ENCODE peak calls at places on chromosomes 16 and 17, in seven cellular contexts. C is ovary, T is lung, B is trophoblast cell, I is thoracic aorta, A is cardiac muscle cell, X is ascending aorta. O is an unnamed sample.
A peak's percentile ranks its signal among the peaks of the same experiment; 100 is the strongest.

GRCh38 chr17:6948562-6948961 is 47.3 kb upstream of the ALOX12 start:
- DNase-seq in A (no peak), B (no peak), I (no peak), X (no peak), T (no peak), C (no peak), O (no peak)

GRCh38 chr17:80859004-80859941 is 132.4 kb upstream of the CHMP6 start:
- DNase-seq in B (no peak), T (peak; percentile 54), A (peak; percentile 88), C (peak; percentile 85), I (peak; percentile 28), X (peak; percentile 23), O (no peak)

GRCh38 chr17:81553616-81554181 is 1.5 kb upstream of the FAAP100 start:
- DNase-seq in I (no peak), X (no peak), A (peak; percentile 95), B (no peak), C (peak; percentile 70), T (no peak), O (peak; percentile 62)

GRCh38 chr16:46650224-46650623 is 29.0 kb upstream of the SHCBP1 start:
- DNase-seq in I (no peak), B (peak; percentile 76), X (no peak), C (no peak), T (no peak), A (peak; percentile 52), O (no peak)

GRCh38 chr16:89386337-89386736 is 104.0 kb downstream of the ANKRD11 start:
- DNase-seq in A (no peak), C (no peak), B (no peak), I (no peak), T (no peak), X (no peak), O (no peak)

GRCh38 chr16:51337662-51338061 is 186.6 kb upstream of the SALL1 start:
- DNase-seq in I (no peak), T (no peak), C (no peak), B (no peak), X (no peak), A (no peak), O (no peak)

GRCh38 chr16:10629592-10629963 is 49.2 kb upstream of the EMP2 start:
- DNase-seq in A (no peak), C (no peak), I (no peak), T (no peak), X (no peak), B (no peak), O (no peak)

GRCh38 chr16:50580180-50580771 is 32.1 kb downstream of the NKD1 start:
- DNase-seq in C (no peak), T (no peak), I (no peak), X (no peak), B (no peak), A (no peak), O (no peak)

GRCh38 chr17:64378890-64379354 is 11.7 kb downstream of the PECAM1 start:
- DNase-seq in B (no peak), A (no peak), T (no peak), X (no peak), I (no peak), C (no peak), O (no peak)

GRCh38 chr17:16933317-16934132 is 38.4 kb downstream of the TNFRSF13B start:
- DNase-seq in I (no peak), T (no peak), X (no peak), A (no peak), B (no peak), C (no peak), O (no peak)

DNA sequence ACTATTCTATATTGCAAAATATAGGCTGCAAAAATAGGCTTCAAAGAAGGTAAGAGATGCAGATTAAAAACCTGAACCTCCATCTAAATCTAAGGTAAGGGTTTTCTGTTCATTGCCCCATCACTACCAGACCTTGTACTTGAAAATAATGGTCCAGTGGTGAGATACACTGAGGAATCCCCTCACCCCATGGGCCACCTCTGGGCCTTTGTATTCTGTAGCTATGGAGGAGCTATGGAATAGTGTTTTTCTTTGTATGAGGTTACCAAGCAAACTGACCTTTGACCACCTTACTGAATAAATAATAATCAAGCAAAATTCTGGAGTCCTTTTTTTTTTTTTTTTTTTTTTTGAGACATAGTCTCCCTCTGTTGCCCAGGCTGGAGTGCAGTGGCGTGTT is 4.8 kb upstream of the UBE2Z start:
- DNase-seq in I (no peak), C (no peak), A (no peak), B (no peak), X (no peak), T (no peak), O (no peak)
- H3K4me1 ChIP-seq in I (peaks cover 4% of the 10 kb centered on the region), C (no peaks in the 10 kb centered on the region), A (peaks cover 4% of the 10 kb centered on the region), B (no peaks in the 10 kb centered on the region), X (peaks cover 7% of the 10 kb centered on the region), T (no peaks in the 10 kb centered on the region), O (peaks cover 4% of the 10 kb centered on the region)

DNA sequence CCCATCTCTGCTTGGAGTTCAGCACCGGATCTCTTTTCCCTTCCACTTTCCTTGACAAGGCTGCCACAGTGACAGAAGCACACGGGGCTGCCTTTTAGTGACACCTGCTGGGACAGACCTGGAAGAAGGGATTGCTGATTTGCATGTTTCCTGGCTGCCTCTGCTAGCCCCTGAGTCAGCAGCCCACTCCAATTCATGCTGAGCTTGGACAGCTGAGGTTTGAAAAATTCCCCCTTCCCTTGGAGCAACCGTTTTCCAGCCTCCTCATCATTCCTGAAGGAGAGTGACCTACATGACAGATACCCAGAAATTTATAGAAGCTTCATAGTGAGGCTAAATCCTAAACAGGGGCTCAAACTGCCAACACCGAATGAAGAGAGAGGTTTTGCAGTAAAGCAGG is 18.8 kb upstream of the RBL2 start:
- DNase-seq in C (no peak), B (no peak), I (no peak), T (no peak), X (no peak), A (no peak), O (no peak)
- H3K4me1 ChIP-seq in C (no peaks in the 10 kb centered on the region), B (peaks cover 2% of the 10 kb centered on the region), I (no peaks in the 10 kb centered on the region), T (no peaks in the 10 kb centered on the region), X (no peaks in the 10 kb centered on the region), A (no peaks in the 10 kb centered on the region), O (peaks cover 7% of the 10 kb centered on the region)

GRCh38 chr16:81708459-81709368 is 70.4 kb upstream of the PLCG2 start:
- DNase-seq in C (no peak), X (no peak), A (no peak), I (no peak), T (no peak), B (no peak), O (no peak)

GRCh38 chr16:81709369-81709900 is 69.7 kb upstream of the PLCG2 start:
- DNase-seq in X (no peak), C (no peak), T (no peak), I (no peak), B (no peak), A (no peak), O (no peak)

GRCh38 chr16:81705261-81705660 is 73.8 kb upstream of the PLCG2 start:
- DNase-seq in X (no peak), C (no peak), A (no peak), I (no peak), B (no peak), T (no peak), O (no peak)

GRCh38 chr16:81706327-81707295 is 72.5 kb upstream of the PLCG2 start:
- DNase-seq in X (no peak), C (no peak), A (no peak), B (no peak), T (no peak), I (no peak), O (no peak)

GRCh38 chr16:81707411-81708321 is 71.4 kb upstream of the PLCG2 start:
- DNase-seq in A (no peak), T (no peak), I (no peak), X (no peak), B (no peak), C (peak; percentile 72), O (no peak)
- H3K4me1 ChIP-seq in A (peaks cover 4% of the 10 kb centered on the region), T (no peaks in the 10 kb centered on the region), I (peaks cover 3% of the 10 kb centered on the region), X (no peaks in the 10 kb centered on the region), B (peaks cover 35% of the 10 kb centered on the region), C (peaks cover 17% of the 10 kb centered on the region), O (no peaks in the 10 kb centered on the region)

DNA sequence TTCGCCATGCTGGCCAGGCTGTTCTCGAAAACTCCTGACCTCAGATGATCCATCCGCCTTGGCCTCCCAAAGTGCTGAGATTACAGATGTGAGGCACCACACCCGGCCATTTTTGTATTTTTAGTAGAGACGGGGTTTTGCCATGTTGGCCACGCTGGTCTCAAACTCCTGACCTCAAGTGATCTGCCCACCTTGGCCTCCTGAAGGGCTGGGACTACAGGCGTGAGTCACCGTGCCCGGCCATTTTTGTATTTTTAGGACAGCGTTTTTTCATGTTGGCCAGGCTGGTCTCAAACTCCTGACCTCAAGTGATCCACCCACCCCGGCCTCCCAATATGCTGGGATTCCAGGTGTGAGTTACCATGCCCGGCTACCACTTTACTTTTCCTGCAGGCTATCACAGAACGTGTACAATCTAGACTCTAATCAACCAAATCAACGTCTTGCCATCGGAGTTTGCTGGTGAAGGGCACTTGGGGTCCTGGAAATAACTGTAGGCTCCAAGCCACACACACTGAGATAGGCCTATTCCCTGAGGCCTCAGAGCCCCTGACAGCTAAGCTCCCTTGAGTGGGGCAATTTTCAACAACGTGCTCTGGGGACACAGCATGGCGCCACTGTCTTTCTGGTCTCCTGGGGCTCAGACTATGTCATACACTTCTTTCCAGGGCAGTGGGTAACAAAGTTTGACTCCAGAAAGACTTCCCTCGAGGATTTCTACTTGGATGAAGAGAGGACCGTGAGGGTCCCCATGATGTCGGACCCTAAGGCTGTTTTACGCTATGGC is 12.7 kb downstream of the SERPINF1 start:
- DNase-seq in T (no peak), X (no peak), A (no peak), I (no peak), B (no peak), C (no peak), O (no peak)
- H3K4me1 ChIP-seq in T (no peaks in the 10 kb centered on the region), X (peaks cover 2% of the 10 kb centered on the region), A (no peaks in the 10 kb centered on the region), I (peaks cover 4% of the 10 kb centered on the region), B (peaks cover 9% of the 10 kb centered on the region), C (peaks cover 7% of the 10 kb centered on the region), O (peaks cover 25% of the 10 kb centered on the region)

GRCh38 chr16:18802755-18803218 is 1.4 kb upstream of the ARL6IP1 start:
- DNase-seq in B (no peak), X (no peak), C (no peak), A (no peak), T (no peak), I (no peak), O (no peak)
- H3K4me1 ChIP-seq in B (peaks cover 5% of the 10 kb centered on the region), X (peaks cover 21% of the 10 kb centered on the region), C (peaks cover 8% of the 10 kb centered on the region), A (peaks cover 12% of the 10 kb centered on the region), T (no peaks in the 10 kb centered on the region), I (peaks cover 15% of the 10 kb centered on the region), O (peaks cover 17% of the 10 kb centered on the region)

DNA sequence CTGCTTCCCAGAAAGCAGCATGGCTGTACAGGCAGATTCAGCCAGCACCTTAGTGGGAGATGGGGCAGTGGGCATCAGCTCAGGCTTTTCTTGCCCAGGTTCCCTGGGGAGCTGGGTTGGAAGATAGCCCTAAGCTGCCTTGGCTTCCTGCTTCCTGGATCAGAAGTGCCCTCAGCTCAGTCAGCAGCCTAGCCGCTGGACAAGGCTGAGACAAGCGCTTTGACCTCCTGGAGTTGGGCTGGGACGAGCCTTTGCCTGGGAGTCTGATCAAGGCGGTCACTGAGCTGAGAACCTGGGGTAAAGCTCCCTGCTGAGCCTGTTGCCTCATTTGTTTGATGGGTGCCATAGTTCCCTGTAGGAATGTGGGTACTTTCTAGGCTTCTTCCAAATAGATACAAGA is 190.0 kb downstream of the RAB11FIP4 start:
- DNase-seq in X (no peak), B (no peak), C (no peak), A (no peak), I (no peak), T (peak; percentile 39), O (no peak)
- H3K4me1 ChIP-seq in X (peaks cover 51% of the 10 kb centered on the region), B (peaks cover 8% of the 10 kb centered on the region), C (peaks cover 12% of the 10 kb centered on the region), A (no peaks in the 10 kb centered on the region), I (peaks cover 36% of the 10 kb centered on the region), T (peaks cover 6% of the 10 kb centered on the region), O (no peaks in the 10 kb centered on the region)

O was measured in Karpas-422.